ENCODE peak calls at places on chromosome 20, in four cellular contexts. B is fibroblast of lung, R is dorsolateral prefrontal cortex, W is keratinocyte. S is an unnamed sample.

GRCh38 chr20:43804781-43805180 is 78.0 kb upstream of the GTSF1L start:
- DNase-seq in B (no peak), R (no peak), W (no peak), S (no peak)

GRCh38 chr20:59560588-59561227 is 43.6 kb upstream of the PHACTR3 start:
- DNase-seq in B (no peak), R (no peak), W (no peak), S (no peak)

GRCh38 chr20:19978511-19979210 is 38.5 kb upstream of the NAA20 start:
- DNase-seq in B (no peak), R (no peak), W (no peak), S (no peak)

GRCh38 chr20:23290761-23291574 is 59.6 kb upstream of the NXT1 start:
- DNase-seq in B (no peak), R (no peak), W (no peak), S (no peak)

GRCh38 chr20:36856691-36857635 is 19.0 kb upstream of the TLDC2 start:
- DNase-seq in B (no peak), R (no peak), W (no peak), S (no peak)

GRCh38 chr20:63664861-63665594 is 6.9 kb downstream of the RTEL1 start:
- DNase-seq in B (no peak), R (peak), W (no peak), S (no peak)

GRCh38 chr20:62668441-62669027 is 26.2 kb downstream of the SLCO4A1 start:
- DNase-seq in B (peak), R (peak), W (no peak), S (no peak)

GRCh38 chr20:47964174-47964573 is 178.9 kb upstream of the SULF2 start:
- DNase-seq in B (no peak), R (no peak), W (no peak), S (no peak)

GRCh38 chr20:20070871-20071726 is 18.8 kb downstream of the CFAP61 start:
- DNase-seq in B (no peak), R (no peak), W (no peak), S (no peak)

GRCh38 chr20:25389381-25389857 is 1.2 kb downstream of the ABHD12 start:
- DNase-seq in B (peak), R (no peak), W (no peak), S (no peak)

GRCh38 chr20:35950093-35950492 is 4.2 kb downstream of the SCAND1 start:
- DNase-seq in B (no peak), R (no peak), W (no peak), S (no peak)

GRCh38 chr20:57180385-57180784 is 86.1 kb downstream of the BMP7 start:
- DNase-seq in B (no peak), R (no peak), W (no peak), S (no peak)

GRCh38 chr20:57709823-57710799 is at the start of gene PMEPA1:
- DNase-seq in B (peak), R (peak), W (no peak), S (peak)

GRCh38 chr20:13649548-13649947 is 10.8 kb upstream of the TASP1 start:
- DNase-seq in B (peak), R (no peak), W (no peak), S (no peak)

GRCh38 chr20:62003567-62004405 is 61.9 kb downstream of the TAF4 start:
- DNase-seq in B (no peak), R (no peak), W (no peak), S (no peak)

GRCh38 chr20:63835031-63835858 is 4.2 kb upstream of the ZBTB46 start:
- DNase-seq in B (peak), R (peak), W (peak), S (peak)

GRCh38 chr20:62795023-62795761 is 1.1 kb upstream of the MRGBP start:
- DNase-seq in B (peak), R (no peak), W (no peak), S (no peak)

GRCh38 chr20:13261460-13262301 is 40.6 kb downstream of the ISM1 start:
- DNase-seq in B (peak), R (no peak), W (no peak), S (no peak)

GRCh38 chr20:45017859-45018258 is 51.5 kb downstream of the STK4 start:
- DNase-seq in B (peak), R (no peak), W (no peak), S (no peak)

GRCh38 chr20:58602124-58602523 is 49.0 kb upstream of the STX16 start:
- DNase-seq in B (no peak), R (no peak), W (no peak), S (no peak)

GRCh38 chr20:63086421-63087235 is 79.9 kb upstream of the BHLHE23 start:
- DNase-seq in B (no peak), R (peak), W (no peak), S (no peak)

GRCh38 chr20:62485062-62485700 is 9.4 kb upstream of the GATA5 start:
- DNase-seq in B (peak), R (no peak), W (no peak), S (no peak)

GRCh38 chr20:35490736-35491181 is 35.4 kb downstream of the CEP250 start:
- DNase-seq in B (no peak), R (no peak), W (no peak), S (no peak)

GRCh38 chr20:45049904-45050471 is 50.9 kb downstream of the KCNS1 start:
- DNase-seq in B (no peak), R (peak), W (no peak), S (no peak)

GRCh38 chr20:41697861-41698559 is 79.8 kb upstream of the CHD6 start:
- DNase-seq in B (peak), R (no peak), W (no peak), S (no peak)

GRCh38 chr20:57450419-57450818 is 59.2 kb downstream of the RBM38 start:
- DNase-seq in B (peak), R (no peak), W (no peak), S (no peak)

GRCh38 chr20:61950631-61951010 is 115.1 kb downstream of the TAF4 start:
- DNase-seq in B (no peak), R (peak), W (no peak), S (no peak)

GRCh38 chr20:51594206-51594998 is 51.9 kb upstream of the NFATC2 start:
- DNase-seq in B (no peak), R (no peak), W (no peak), S (no peak)

GRCh38 chr20:63737690-63737939 is 1.2 kb downstream of the LIME1 start:
- DNase-seq in B (no peak), R (no peak), W (no peak), S (no peak)

GRCh38 chr20:62817975-62818591 is 1.2 kb downstream of the COL9A3 start:
- DNase-seq in B (no peak), R (no peak), W (no peak), S (no peak)

GRCh38 chr20:36538026-36538764 is 3.1 kb upstream of the MYL9 start:
- DNase-seq in B (peak), R (no peak), W (no peak), S (no peak)

DNA sequence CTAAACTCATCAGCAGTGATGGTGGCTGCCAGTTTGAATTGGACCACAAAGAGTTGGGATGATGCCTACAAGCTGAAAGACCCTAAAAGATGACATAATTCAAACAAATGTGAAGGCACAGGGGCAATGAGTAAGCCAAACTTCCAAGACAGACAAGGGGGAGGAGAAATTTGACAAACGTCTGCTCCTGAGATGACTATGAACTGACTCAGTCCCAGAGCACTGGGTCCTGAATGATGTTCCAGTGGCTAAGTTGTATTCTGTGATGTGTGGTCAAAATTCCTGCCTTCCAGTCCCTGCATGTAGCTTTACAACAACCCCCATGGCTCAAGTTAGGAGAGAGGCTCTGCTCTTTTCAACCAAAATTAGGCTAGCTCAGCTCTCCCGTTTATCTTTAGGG is 86.1 kb upstream of the SIRPA start:
- DNase-seq in B (peak), R (no peak), W (peak), S (peak)
- H3K27ac ChIP-seq in B (peak), R (peak), W (peak), S (peak)

GRCh38 chr20:3931664-3932063 is 42.5 kb downstream of the PANK2 start:
- DNase-seq in B (peak), R (no peak), W (no peak), S (no peak)
- H3K27ac ChIP-seq in B (peak), R (peak), W (no peak), S (no peak)

GRCh38 chr20:49420292-49420691 is 62.2 kb downstream of the KCNB1 start:
- DNase-seq in B (no peak), R (no peak), W (no peak), S (peak)

GRCh38 chr20:49419785-49420184 is 62.7 kb downstream of the KCNB1 start:
- DNase-seq in B (no peak), R (no peak), W (no peak), S (no peak)

GRCh38 chr20:49418156-49418555 is 64.3 kb downstream of the KCNB1 start:
- DNase-seq in B (no peak), R (no peak), W (no peak), S (no peak)

GRCh38 chr20:49420811-49421295 is 61.6 kb downstream of the KCNB1 start:
- DNase-seq in B (no peak), R (no peak), W (no peak), S (no peak)

GRCh38 chr20:49418832-49419231 is 63.6 kb downstream of the KCNB1 start:
- DNase-seq in B (no peak), R (no peak), W (no peak), S (no peak)
- H3K27ac ChIP-seq in B (no peak), R (peak), W (no peak), S (no peak)

GRCh38 chr20:32510601-32511357 is 74.4 kb downstream of the NOL4L start:
- DNase-seq in B (no peak), R (no peak), W (no peak), S (no peak)
- H3K27ac ChIP-seq in B (no peak), R (peak), W (no peak), S (no peak)

GRCh38 chr20:17630151-17630805 is 51.8 kb downstream of the RRBP1 start:
- DNase-seq in B (no peak), R (no peak), W (no peak), S (no peak)

GRCh38 chr20:17630806-17631195 is 51.2 kb downstream of the RRBP1 start:
- DNase-seq in B (no peak), R (no peak), W (no peak), S (no peak)

GRCh38 chr20:17628101-17628841 is 53.8 kb downstream of the RRBP1 start:
- DNase-seq in B (no peak), R (no peak), W (no peak), S (no peak)

GRCh38 chr20:17629025-17629424 is 53.0 kb downstream of the RRBP1 start:
- DNase-seq in B (no peak), R (no peak), W (no peak), S (no peak)

DNA sequence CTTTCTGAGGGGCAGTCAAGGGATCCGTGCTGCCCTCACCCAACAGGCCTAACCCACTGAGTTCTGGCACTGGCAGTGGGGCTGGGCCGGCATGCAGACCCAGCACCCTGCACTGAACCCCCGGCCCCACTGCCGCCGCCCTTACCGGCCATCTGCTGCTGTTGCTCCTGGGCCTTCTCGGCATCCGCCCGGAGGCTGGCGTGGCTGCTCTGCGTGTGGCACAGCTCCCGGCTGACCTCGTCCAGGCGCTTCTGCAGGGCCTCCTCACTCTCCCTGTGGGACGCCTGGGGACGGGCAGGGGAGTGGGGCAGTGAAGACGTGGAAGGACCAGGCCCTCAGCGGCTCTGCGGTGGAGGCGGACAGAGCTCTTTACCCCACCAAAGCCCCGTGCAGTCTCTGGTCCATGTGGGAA is 52.4 kb downstream of the RRBP1 start:
- DNase-seq in B (no peak), R (no peak), W (no peak), S (no peak)
- H3K27ac ChIP-seq in B (no peak), R (no peak), W (no peak), S (no peak)

GRCh38 chr20:38138086-38138777 is 26.8 kb downstream of the TGM2 start:
- DNase-seq in B (no peak), R (no peak), W (no peak), S (no peak)
- H3K27ac ChIP-seq in B (no peak), R (no peak), W (no peak), S (no peak)

DNA sequence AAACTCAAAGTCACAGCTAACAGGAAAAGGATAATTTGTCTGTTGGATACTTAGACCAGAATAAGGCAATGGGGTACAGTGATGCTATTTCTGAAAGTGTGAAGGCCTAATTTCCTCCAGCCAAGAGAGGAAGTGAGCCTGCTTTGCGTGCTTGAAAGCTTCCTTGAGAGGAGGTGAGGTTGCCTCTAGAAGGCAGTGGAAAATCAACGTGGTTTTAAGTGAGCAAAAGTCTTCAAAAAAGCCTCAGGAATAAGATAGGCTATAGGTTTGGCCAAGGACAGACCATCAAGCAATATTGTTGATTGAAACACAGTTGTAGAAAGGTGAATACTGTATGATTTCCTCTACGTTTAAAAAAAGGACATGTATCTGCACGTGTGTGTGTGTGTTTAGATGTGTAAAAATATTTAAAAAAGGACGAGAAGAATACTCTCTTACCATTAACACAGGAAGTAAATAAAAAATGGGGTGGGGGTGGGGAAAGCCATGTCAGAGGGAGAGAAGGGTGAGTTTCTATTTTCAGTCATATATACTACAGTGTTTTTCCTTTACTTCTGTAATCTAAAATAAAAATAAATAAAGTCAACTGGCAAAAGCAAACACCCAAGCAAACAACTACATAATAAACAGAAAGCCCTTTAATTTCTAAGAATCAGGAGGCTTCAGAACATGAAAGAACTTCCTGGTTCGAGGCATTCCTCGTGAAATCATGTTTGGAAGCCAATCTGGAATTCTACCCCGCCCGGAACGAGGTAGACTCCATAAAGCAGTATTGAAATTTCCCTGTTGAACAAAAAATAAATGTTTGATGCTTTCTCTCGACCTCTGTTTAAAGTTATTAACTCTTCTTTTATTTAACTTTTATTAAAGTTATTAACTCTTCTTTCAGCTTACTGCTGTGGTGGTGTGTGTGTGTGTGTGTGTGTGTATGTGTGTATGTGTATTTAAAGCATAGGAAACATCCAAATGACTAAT is 158.0 kb upstream of the ZNF217 start:
- DNase-seq in B (peak), R (no peak), W (no peak), S (no peak)
- H3K27ac ChIP-seq in B (peak), R (no peak), W (peak), S (peak)

GRCh38 chr20:4607287-4607713 is 114.4 kb upstream of the PRND start:
- DNase-seq in B (peak), R (no peak), W (no peak), S (no peak)
- H3K27ac ChIP-seq in B (no peak), R (no peak), W (no peak), S (no peak)